ENCODE peak calls at places on chromosomes 2 and 18, in four cellular contexts. R, O, D and H are unnamed samples.

GRCh38 chr2:201930043-201930442 is 103.6 kb upstream of the FZD7 start:
- DNase-seq in R (peak), O (no peak), D (no peak), H (no peak)

GRCh38 chr18:31634331-31634713 is 42.6 kb downstream of the TTR start:
- DNase-seq in R (no peak), O (no peak), D (no peak), H (no peak)

GRCh38 chr2:146985753-146986152 is 859.1 kb upstream of the ACVR2A start:
- DNase-seq in R (no peak), O (no peak), D (no peak), H (no peak)

GRCh38 chr2:107001551-107001950 is 115.6 kb upstream of the ST6GAL2 start:
- DNase-seq in R (no peak), O (no peak), D (no peak), H (no peak)

GRCh38 chr2:96538487-96539214 is 2.1 kb downstream of the ARID5A start:
- DNase-seq in R (no peak), O (peak), D (peak), H (no peak)

GRCh38 chr2:181628590-181629585 is 28.0 kb downstream of the CERKL start:
- DNase-seq in R (peak), O (no peak), D (no peak), H (no peak)

GRCh38 chr2:9071032-9071431 is 67.5 kb upstream of the MBOAT2 start:
- DNase-seq in R (no peak), O (no peak), D (no peak), H (no peak)

GRCh38 chr18:10315542-10315941 is 138.9 kb upstream of the APCDD1 start:
- DNase-seq in R (no peak), O (no peak), D (no peak), H (no peak)

GRCh38 chr2:182134201-182134600 is 148.5 kb downstream of the PPP1R1C start:
- DNase-seq in R (no peak), O (no peak), D (no peak), H (no peak)

GRCh38 chr2:238203104-238203972 is at the start of gene ILKAP:
- DNase-seq in R (peak), O (peak), D (peak), H (peak)

GRCh38 chr2:69717902-69718301 is 24.0 kb upstream of the ANXA4 start:
- DNase-seq in R (no peak), O (no peak), D (no peak), H (no peak)

GRCh38 chr2:234611209-234611608 is 114.3 kb upstream of the ARL4C start:
- DNase-seq in R (no peak), O (no peak), D (no peak), H (no peak)

GRCh38 chr2:158726906-158727592 is 68.1 kb upstream of the DAPL1 start:
- DNase-seq in R (peak), O (peak), D (no peak), H (peak)